ENCODE peak calls at places on chromosomes 7 and 10, in seven cellular contexts. S is mucosa of descending colon, Q is B cell, Y is fibroblast of pulmonary artery, C is HCT116, Z is ascending aorta, M is ovary. B is an unnamed sample.

GRCh38 chr7:41964849-41965745 is 262.2 kb upstream of the INHBA start:
- DNase-seq in M (no peak), Y (no peak), S (no peak), Q (no peak), C (no peak), Z (no peak), B (no peak)

GRCh38 chr7:24462117-24462516 is 111.1 kb upstream of the PALS2 start:
- DNase-seq in C (no peak), Q (no peak), S (no peak), M (no peak), Z (no peak), Y (no peak), B (no peak)

GRCh38 chr10:50621981-50622496 is 1.7 kb downstream of the SGMS1 start:
- DNase-seq in Z (peak; percentile 99), S (peak; percentile 94), C (peak; percentile 75), Y (peak; percentile 97), M (peak; percentile 99), Q (peak; percentile 75), B (peak; percentile 92)

GRCh38 chr7:95632609-95633008 is 36.3 kb upstream of the PDK4 start:
- DNase-seq in Z (peak; percentile 76), C (no peak), S (no peak), M (no peak), Q (no peak), Y (peak; percentile 27), B (no peak)

GRCh38 chr10:77578583-77579227 is 58.9 kb downstream of the KCNMA1 start:
- DNase-seq in C (no peak), M (no peak), S (no peak), Q (no peak), Y (peak; percentile 36), Z (no peak), B (peak; percentile 47)

GRCh38 chr7:128311-129080 is 63.9 kb upstream of the FAM20C start:
- DNase-seq in Z (no peak), C (no peak), Q (no peak), M (no peak), Y (no peak), S (no peak), B (no peak)

GRCh38 chr10:29623797-29624196 is 11.0 kb downstream of the SVIL start:
- DNase-seq in Z (no peak), M (no peak), C (no peak), S (no peak), Q (no peak), Y (peak; percentile 61), B (no peak)

GRCh38 chr10:58967551-58968418 is 208.7 kb upstream of the PHYHIPL start:
- DNase-seq in C (no peak), Y (no peak), Z (no peak), Q (no peak), S (peak; percentile 36), M (no peak), B (no peak)

GRCh38 chr10:111784936-111785465 is 398.6 kb downstream of the GPAM start:
- DNase-seq in Q (no peak), C (no peak), Z (no peak), S (no peak), M (no peak), Y (no peak), B (no peak)

GRCh38 chr10:14580933-14581332 is 193.8 kb downstream of the FAM107B start:
- DNase-seq in Y (no peak), S (no peak), C (no peak), M (no peak), Z (no peak), Q (no peak), B (no peak)

GRCh38 chr10:79176052-79176501 is 107.3 kb downstream of the ZMIZ1 start:
- DNase-seq in Q (no peak), Y (no peak), M (no peak), S (no peak), C (no peak), Z (no peak), B (no peak)

GRCh38 chr10:102919237-102919959 is 1.3 kb downstream of the CNNM2 start:
- DNase-seq in Y (no peak), C (no peak), M (peak; percentile 16), Q (no peak), Z (peak; percentile 66), S (peak; percentile 61), B (no peak)

DNA sequence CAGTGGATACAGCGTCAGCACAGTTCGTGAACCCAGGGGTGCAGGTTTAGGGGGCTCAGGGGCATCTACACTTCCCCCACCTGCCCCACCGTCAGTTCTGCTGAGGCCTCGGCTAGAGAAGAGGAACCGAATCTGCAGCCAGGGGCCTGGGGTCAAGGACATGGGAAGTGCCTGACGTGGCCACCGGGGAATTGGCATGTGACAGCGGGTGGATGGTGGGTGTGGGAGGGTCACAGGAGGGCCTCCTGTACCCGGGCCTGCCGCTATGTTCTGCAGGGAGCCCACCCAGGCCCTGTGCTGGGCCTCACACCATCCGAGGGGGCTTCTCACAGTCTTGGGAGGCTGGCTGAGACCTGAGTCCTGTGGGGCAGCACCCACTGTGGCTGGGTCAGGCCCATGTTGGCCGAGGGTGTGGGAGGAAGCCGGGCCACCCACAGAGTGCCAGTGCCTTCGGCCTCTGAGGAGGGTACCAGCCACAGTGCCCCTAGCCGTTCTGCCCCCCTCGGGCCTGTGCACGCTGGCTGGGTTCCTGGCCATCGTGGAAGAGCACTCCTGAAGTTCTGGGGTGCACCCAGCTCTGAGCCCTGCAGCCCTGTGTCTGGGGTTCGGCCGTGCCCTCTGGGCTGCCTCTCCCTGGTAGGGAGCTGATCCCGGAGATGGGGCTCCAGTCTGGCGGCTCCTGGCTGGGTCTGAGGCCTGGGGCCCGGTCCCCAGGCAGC is 5.9 kb downstream of the TTYH3 start:
- DNase-seq in S (peak; percentile 83), Q (peak; percentile 77), Z (peak; percentile 86), M (no peak), C (no peak), Y (no peak), B (no peak)
- TF ChIP-seq CTCF in S (no peak), Q (no peak), Z (no peak), M (no peak), C (no peak), Y (no peak), B (no peak)

GRCh38 chr7:99252166-99252895 is 20.3 kb upstream of the MYH16 start:
- DNase-seq in C (no peak), S (no peak), Z (no peak), Q (no peak), Y (no peak), M (no peak), B (no peak)

GRCh38 chr7:99253369-99253768 is 19.3 kb upstream of the MYH16 start:
- DNase-seq in M (no peak), Y (no peak), C (no peak), S (no peak), Z (no peak), Q (no peak), B (no peak)

GRCh38 chr7:99255463-99255862 is 17.2 kb upstream of the MYH16 start:
- DNase-seq in S (no peak), Z (no peak), Q (no peak), Y (no peak), M (no peak), C (no peak), B (no peak)

GRCh38 chr7:99257065-99257464 is 15.6 kb upstream of the MYH16 start:
- DNase-seq in S (no peak), Q (no peak), Y (no peak), C (no peak), M (no peak), Z (no peak), B (no peak)

DNA sequence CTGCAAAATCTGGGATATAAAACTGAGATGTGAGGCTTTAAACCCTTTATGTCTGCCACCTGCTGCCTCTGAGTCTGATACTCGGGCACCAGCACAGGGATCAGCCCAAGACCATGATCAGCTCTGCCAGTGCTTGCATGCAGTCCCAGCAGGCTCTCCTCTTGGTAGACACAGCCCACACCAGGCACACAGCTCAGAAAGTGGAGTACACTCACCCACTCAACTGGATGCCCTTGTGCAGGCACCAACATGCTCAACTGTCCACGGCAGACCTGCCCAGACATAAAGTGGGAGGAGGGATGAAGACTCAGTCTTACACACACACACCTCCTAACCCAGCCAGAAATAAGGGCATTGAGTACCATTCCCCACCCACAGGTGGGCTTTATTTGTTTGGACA is 18.2 kb upstream of the MYH16 start:
- DNase-seq in S (no peak), Z (no peak), M (no peak), Q (no peak), Y (no peak), C (no peak), B (no peak)
- TF ChIP-seq CTCF in S (no peak), Z (no peak), M (no peak), Q (no peak), Y (no peak), C (no peak), B (no peak)

GRCh38 chr7:143882020-143882610 is 19.9 kb downstream of the TCAF1 start:
- DNase-seq in Q (no peak), Z (no peak), M (peak; percentile 81), Y (peak; percentile 85), S (peak; percentile 51), C (no peak), B (no peak)
- TF ChIP-seq CTCF in Q (no peak), Z (no peak), M (no peak), Y (no peak), S (no peak), C (no peak), B (no peak)

DNA sequence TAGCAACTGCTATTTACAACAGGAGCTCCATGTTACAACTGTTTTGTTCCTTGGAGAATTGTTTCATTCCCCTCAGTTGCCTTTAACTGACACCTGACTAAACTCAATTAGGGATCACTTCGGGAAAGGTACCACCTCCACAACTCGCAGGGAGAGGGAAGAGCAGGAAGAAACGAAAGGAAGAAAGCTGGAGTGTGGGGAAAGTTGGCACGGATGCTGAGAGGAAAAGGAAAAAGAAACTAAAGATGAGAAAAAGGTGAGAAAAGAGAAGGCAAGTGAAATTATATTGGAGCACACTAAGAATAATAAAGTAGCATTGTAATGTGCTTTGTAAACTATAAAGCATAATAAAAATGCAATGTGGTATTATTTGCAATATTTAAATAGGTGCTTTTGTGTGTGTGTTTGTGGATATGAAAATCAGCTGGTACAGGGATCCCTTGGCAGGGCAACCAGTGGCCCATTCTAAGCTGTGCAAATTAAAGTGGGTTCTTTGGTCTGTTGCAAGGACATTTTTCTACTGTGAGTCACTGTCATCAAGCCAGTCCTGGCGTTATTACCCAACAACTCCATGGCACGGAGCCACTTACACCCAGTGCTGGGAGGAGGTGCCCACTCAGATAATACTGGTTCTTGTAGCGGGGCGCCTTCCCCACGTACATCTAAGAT is 45.9 kb downstream of the HIPK2 start:
- DNase-seq in Y (peak; percentile 98), C (peak; percentile 79), Z (peak; percentile 98), M (peak; percentile 35), Q (no peak), S (peak; percentile 79), B (peak; percentile 76)
- TF ChIP-seq CTCF in Y (no peak), C (no peak), Z (no peak), M (no peak), Q (no peak), S (no peak), B (no peak)